ENCODE peak calls at places on chromosome 5, in seven cellular contexts. S, R, D, T, B, O and A are unnamed samples.
A peak's percentile ranks its signal among the peaks of the same experiment; 100 is the strongest.

GRCh38 chr5:124649548-124650501 is 96.6 kb downstream of the ZNF608 start:
- DNase-seq in T (peak; percentile 86), D (peak; percentile 77), O (peak; percentile 84), S (peak; percentile 98), B (no peak), R (peak; percentile 95), A (no peak)

GRCh38 chr5:72550595-72550994 is 43.4 kb upstream of the ZNF366 start:
- DNase-seq in D (no peak), T (no peak), O (no peak), R (no peak), B (no peak), S (no peak), A (no peak)

GRCh38 chr5:169637085-169637855 is at the start of gene DOCK2:
- DNase-seq in S (no peak), R (peak; percentile 96), O (peak; percentile 72), T (peak; percentile 79), B (no peak), D (peak; percentile 58), A (no peak)

GRCh38 chr5:94440015-94440414 is 178.4 kb downstream of the KIAA0825 start:
- DNase-seq in B (no peak), T (no peak), R (no peak), O (no peak), D (no peak), S (no peak), A (no peak)

GRCh38 chr5:38673671-38674071 is 117.2 kb upstream of the LIFR start:
- DNase-seq in R (no peak), T (no peak), S (no peak), O (no peak), D (no peak), B (no peak), A (no peak)

GRCh38 chr5:143680672-143681259 is 131.2 kb upstream of the HMHB1 start:
- DNase-seq in D (no peak), T (no peak), B (no peak), R (no peak), O (no peak), S (no peak), A (no peak)

GRCh38 chr5:11903614-11904269 is 504 bp downstream of the CTNND2 start:
- DNase-seq in R (peak; percentile 82), B (no peak), T (no peak), O (no peak), S (no peak), D (no peak), A (no peak)

GRCh38 chr5:67358186-67358585 is 161.6 kb upstream of the CD180 start:
- DNase-seq in S (no peak), O (no peak), R (no peak), D (no peak), T (no peak), B (no peak), A (no peak)

GRCh38 chr5:95620030-95620869 is at the start of gene GPR150:
- DNase-seq in T (peak; percentile 52), D (peak; percentile 65), O (peak; percentile 71), S (peak; percentile 39), B (no peak), R (peak; percentile 94), A (no peak)

GRCh38 chr5:78718827-78719226 is 70.3 kb upstream of the LHFPL2 start:
- DNase-seq in D (no peak), R (no peak), O (no peak), S (no peak), B (no peak), T (no peak), A (no peak)

GRCh38 chr5:61275841-61276240 is 56.2 kb upstream of the ZSWIM6 start:
- DNase-seq in S (peak; percentile 58), O (peak; percentile 35), R (peak; percentile 90), B (no peak), T (peak; percentile 89), D (no peak), A (no peak)

GRCh38 chr5:116144103-116144502 is 59.3 kb downstream of the COMMD10 start:
- DNase-seq in D (no peak), R (no peak), B (no peak), S (no peak), O (no peak), T (no peak), A (no peak)

GRCh38 chr5:135239461-135240282 is 159.4 kb downstream of the MACROH2A1 start:
- DNase-seq in T (no peak), S (no peak), D (peak; percentile 7), B (no peak), O (no peak), R (peak; percentile 63), A (peak; percentile 91)

GRCh38 chr5:157301066-157301465 is 35.1 kb downstream of the CYFIP2 start:
- DNase-seq in B (no peak), S (no peak), D (no peak), T (no peak), R (no peak), O (no peak), A (no peak)

GRCh38 chr5:157303667-157304327 is 37.9 kb downstream of the CYFIP2 start:
- DNase-seq in T (no peak), S (no peak), B (no peak), R (no peak), D (no peak), O (no peak), A (no peak)

GRCh38 chr5:157300564-157300963 is 34.6 kb downstream of the CYFIP2 start:
- DNase-seq in T (no peak), D (no peak), S (no peak), B (no peak), R (no peak), O (no peak), A (no peak)

GRCh38 chr5:157306092-157306491 is 40.2 kb downstream of the CYFIP2 start:
- DNase-seq in S (no peak), D (no peak), B (no peak), T (no peak), R (no peak), O (no peak), A (no peak)

GRCh38 chr5:157303023-157303422 is 37.1 kb downstream of the CYFIP2 start:
- DNase-seq in S (no peak), R (no peak), O (no peak), B (no peak), T (no peak), D (no peak), A (no peak)
- H3K4me1 ChIP-seq in S (no peaks in the 10 kb centered on the region), R (no peaks in the 10 kb centered on the region), O (no peaks in the 10 kb centered on the region), B (no peaks in the 10 kb centered on the region), T (no peaks in the 10 kb centered on the region), D (no peaks in the 10 kb centered on the region), A (peaks cover 4% of the 10 kb centered on the region)

GRCh38 chr5:50606179-50606578 is 60.3 kb upstream of the PARP8 start:
- DNase-seq in B (no peak), O (no peak), D (no peak), R (no peak), S (no peak), T (no peak), A (no peak)
- H3K4me3 ChIP-seq in B (no peak overlapping the region), O (no peak overlapping the region), D (no peak overlapping the region), R (no peak overlapping the region), S (no peak overlapping the region), T (no peak overlapping the region), A (no peak overlapping the region)

DNA sequence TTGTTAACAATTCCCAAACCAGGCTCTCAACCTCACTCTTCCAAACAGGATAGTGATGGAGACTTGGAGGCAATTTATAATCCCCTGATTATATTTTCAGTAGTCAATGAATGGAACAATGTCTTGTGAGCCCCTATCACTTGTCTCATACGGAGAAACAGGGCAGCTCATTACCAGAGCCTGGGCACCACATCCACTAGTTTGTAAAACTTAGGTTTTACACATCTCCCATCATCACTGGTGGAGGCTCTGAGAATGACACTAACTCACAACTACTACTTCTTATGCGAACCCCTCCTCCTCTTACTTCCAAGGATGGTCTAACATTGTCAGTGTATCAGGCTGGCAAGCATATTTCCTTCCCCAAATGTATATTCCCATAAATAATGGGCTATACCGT is 253.7 kb downstream of the EPB41L4A start:
- DNase-seq in O (no peak), T (no peak), B (no peak), S (no peak), R (no peak), D (no peak), A (no peak)
- TF ChIP-seq POLR2AphosphoS5 in O (no peak), T (no peak), B (no peak), S (no peak), R (peak; percentile 11), D (no peak), A (no peak)

GRCh38 chr5:33309076-33309475 is 131.7 kb upstream of the TARS1 start:
- DNase-seq in T (no peak), O (peak; percentile 38), B (no peak), D (no peak), S (no peak), R (no peak), A (no peak)
- H3K4me1 ChIP-seq in T (no peaks in the 10 kb centered on the region), O (peaks cover 61% of the 10 kb centered on the region), B (peaks cover 3% of the 10 kb centered on the region), D (no peaks in the 10 kb centered on the region), S (no peaks in the 10 kb centered on the region), R (no peaks in the 10 kb centered on the region), A (peaks cover 3% of the 10 kb centered on the region)

GRCh38 chr5:138873096-138873885 is 1.8 kb downstream of the LRRTM2 start:
- DNase-seq in S (peak; percentile 43), B (no peak), T (no peak), O (no peak), R (no peak), D (no peak), A (no peak)

GRCh38 chr5:138876811-138877210 is 1.7 kb upstream of the LRRTM2 start:
- DNase-seq in R (no peak), D (no peak), B (no peak), O (no peak), S (no peak), T (no peak), A (no peak)

GRCh38 chr5:138873886-138874200 is 1.3 kb downstream of the LRRTM2 start:
- DNase-seq in O (no peak), S (no peak), B (no peak), R (no peak), T (no peak), D (no peak), A (no peak)

GRCh38 chr5:138874771-138875628 is at the start of gene LRRTM2:
- DNase-seq in B (no peak), T (no peak), O (no peak), R (no peak), D (no peak), S (peak; percentile 67), A (no peak)

DNA sequence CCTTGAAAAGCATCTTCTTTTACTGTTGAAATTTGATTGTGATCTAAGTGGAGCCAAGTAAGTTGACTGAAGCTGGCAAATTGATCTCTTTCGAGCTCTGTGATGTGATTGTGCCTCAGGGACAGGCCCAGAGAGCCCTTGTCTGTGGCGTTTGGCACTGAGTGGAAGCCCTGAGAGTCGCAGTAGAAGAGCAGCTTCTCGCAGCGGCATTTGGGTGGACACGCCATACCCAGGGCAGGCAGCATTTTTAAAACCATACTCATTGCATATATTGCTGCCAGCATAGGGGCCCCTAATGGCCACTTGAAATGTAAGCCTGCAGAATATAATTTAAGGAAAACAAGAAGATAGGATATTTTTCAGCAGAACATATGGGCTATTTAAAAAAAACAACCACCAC is 894 bp downstream of the LRRTM2 start:
- DNase-seq in B (no peak), O (no peak), S (no peak), D (no peak), R (no peak), T (no peak), A (no peak)
- H3K4me3 ChIP-seq in B (no peak overlapping the region), O (no peak overlapping the region), S (no peak overlapping the region), D (no peak overlapping the region), R (no peak overlapping the region), T (no peak overlapping the region), A (no peak overlapping the region)